ENCODE peak calls at places on chromosomes 7 and 10, in five cellular contexts. T, F, S, I and Z are unnamed samples.

GRCh38 chr7:44153948-44154335 is 12.8 kb upstream of the MYL7 start:
- DNase-seq in S (no peak), I (no peak), F (no peak), T (no peak), Z (peak)

GRCh38 chr10:110416776-110417732 is 80.7 kb upstream of the DUSP5 start:
- DNase-seq in I (no peak), S (no peak), T (no peak), F (peak), Z (no peak)

GRCh38 chr10:30026578-30026977 is 32.8 kb downstream of the JCAD start:
- DNase-seq in S (no peak), T (no peak), I (no peak), F (no peak), Z (no peak)

GRCh38 chr10:9342865-9343450 is 1288.5 kb downstream of the GATA3 start:
- DNase-seq in S (no peak), I (peak), T (no peak), F (peak), Z (peak)

GRCh38 chr7:20596653-20597052 is 18.8 kb upstream of the ABCB5 start:
- DNase-seq in T (no peak), S (no peak), I (peak), F (peak), Z (peak)

GRCh38 chr7:149701495-149702240 is 71.7 kb downstream of the ZNF467 start:
- DNase-seq in S (no peak), T (no peak), I (no peak), F (no peak), Z (peak)

GRCh38 chr7:11104578-11104977 is 130.9 kb downstream of the PHF14 start:
- DNase-seq in T (no peak), F (no peak), I (no peak), S (no peak), Z (no peak)

GRCh38 chr7:83879103-83879502 is 230.2 kb upstream of the SEMA3E start:
- DNase-seq in T (no peak), I (no peak), S (no peak), F (no peak), Z (no peak)

GRCh38 chr7:33874943-33875342 is 30.4 kb upstream of the BMPER start:
- DNase-seq in T (no peak), S (no peak), F (peak), I (peak), Z (no peak)

GRCh38 chr10:109853922-109854321 is 69.4 kb downstream of the XPNPEP1 start:
- DNase-seq in I (no peak), S (no peak), T (no peak), F (no peak), Z (no peak)